ENCODE peak calls at places on chromosomes 5 and 9, in four cellular contexts. U is smooth muscle cell of the brain vasculature, S is hepatocyte, F is HepG2. Z is an unnamed sample.

GRCh38 chr9:99516657-99517049 is 294.6 kb downstream of the SEC61B start:
- DNase-seq in U (no peak), S (no peak), F (no peak), Z (no peak)

GRCh38 chr5:154646841-154647759 is 108.1 kb upstream of the LARP1 start:
- DNase-seq in U (no peak), S (peak), F (peak), Z (no peak)

GRCh38 chr5:126811515-126812198 is 34.7 kb downstream of the LMNB1 start:
- DNase-seq in U (no peak), S (no peak), F (no peak), Z (no peak)

GRCh38 chr9:77290373-77290772 is 113.0 kb downstream of the VPS13A start:
- DNase-seq in U (no peak), S (no peak), F (no peak), Z (no peak)

GRCh38 chr5:10590226-10591047 is 26.6 kb downstream of the ANKRD33B start:
- DNase-seq in U (no peak), S (no peak), F (no peak), Z (no peak)

GRCh38 chr9:124439086-124439485 is 11.2 kb upstream of the ADGRD2 start:
- DNase-seq in U (no peak), S (no peak), F (no peak), Z (no peak)

GRCh38 chr9:87836951-87837715 is 45.5 kb upstream of the SPATA31E1 start:
- DNase-seq in U (no peak), S (no peak), F (no peak), Z (no peak)

GRCh38 chr9:100619194-100619593 is 41.3 kb downstream of the CAVIN4 start:
- DNase-seq in U (no peak), S (no peak), F (no peak), Z (no peak)

GRCh38 chr5:150214289-150214688 is 24.4 kb downstream of the SLC6A7 start:
- DNase-seq in U (no peak), S (no peak), F (no peak), Z (no peak)